ENCODE peak calls at places on chromosomes 11 and 22, in ten cellular contexts. Z, C, X, T, R, F, L, E, G and U are unnamed samples.

GRCh38 chr11:10304495-10305261 is at the start of gene ADM:
- DNase-seq in Z (peak; percentile 92), C (peak; percentile 95), X (peak; percentile 96), T (peak; percentile 91), R (peak; percentile 96), F (peak; percentile 86), L (no peak), E (peak; percentile 93), G (peak; percentile 58), U (peak; percentile 82)

GRCh38 chr22:30830907-30831306 is 136.2 kb downstream of the OSBP2 start:
- DNase-seq in Z (peak; percentile 89), C (no peak), X (peak; percentile 58), T (peak; percentile 97), R (peak; percentile 97), F (no peak), L (no peak), E (peak; percentile 99), G (no peak), U (peak; percentile 89)

GRCh38 chr11:61911701-61912529 is 5.5 kb downstream of the RAB3IL1 start:
- DNase-seq in Z (no peak), C (peak; percentile 70), X (peak; percentile 31), T (no peak), R (no peak), F (no peak), L (no peak), E (no peak), G (no peak), U (no peak)

GRCh38 chr11:65224939-65225283 is 36.9 kb upstream of the POLA2 start:
- DNase-seq in Z (peak; percentile 68), C (peak; percentile 52), X (peak; percentile 89), T (peak; percentile 79), R (peak; percentile 70), F (peak; percentile 43), L (no peak), E (peak; percentile 70), G (no peak), U (peak; percentile 13)

GRCh38 chr22:39820266-39820665 is 73.3 kb downstream of the ENTHD1 start:
- DNase-seq in Z (peak; percentile 76), C (no peak), X (no peak), T (peak; percentile 65), R (peak; percentile 74), F (no peak), L (no peak), E (peak; percentile 56), G (no peak), U (peak; percentile 76)

GRCh38 chr22:23036684-23037428 is 33.5 kb upstream of the GNAZ start:
- DNase-seq in Z (no peak), C (no peak), X (no peak), T (no peak), R (peak; percentile 79), F (no peak), L (no peak), E (peak; percentile 11), G (no peak), U (no peak)

GRCh38 chr11:114832532-114833125 is 154.3 kb downstream of the NXPE2 start:
- DNase-seq in Z (no peak), C (no peak), X (no peak), T (no peak), R (no peak), F (no peak), L (no peak), E (no peak), G (no peak), U (no peak)

GRCh38 chr22:35477911-35478582 is 62.6 kb upstream of the RASD2 start:
- DNase-seq in Z (peak; percentile 23), C (no peak), X (no peak), T (no peak), R (peak; percentile 83), F (no peak), L (no peak), E (peak; percentile 81), G (no peak), U (peak; percentile 49)

GRCh38 chr11:111001986-111002616 is 243.4 kb upstream of the POU2AF2 start:
- DNase-seq in Z (peak; percentile 59), C (no peak), X (no peak), T (peak; percentile 74), R (peak; percentile 83), F (no peak), L (no peak), E (peak; percentile 95), G (no peak), U (peak; percentile 76)

GRCh38 chr22:30866216-30866615 is 102.4 kb downstream of the MORC2 start:
- DNase-seq in Z (no peak), C (peak; percentile 17), X (no peak), T (no peak), R (no peak), F (no peak), L (no peak), E (no peak), G (no peak), U (no peak)

GRCh38 chr22:33971561-33971961 is 51.3 kb upstream of the LARGE1 start:
- DNase-seq in Z (no peak), C (no peak), X (no peak), T (peak; percentile 89), R (no peak), F (peak; percentile 10), L (no peak), E (no peak), G (no peak), U (no peak)

GRCh38 chr11:79237676-79238075 is 203.2 kb downstream of the TENM4 start:
- DNase-seq in Z (peak; percentile 70), C (no peak), X (no peak), T (no peak), R (peak; percentile 97), F (no peak), L (no peak), E (peak; percentile 94), G (no peak), U (peak; percentile 84)

GRCh38 chr11:14065153-14065552 is 102.6 kb downstream of the SPON1 start:
- DNase-seq in Z (no peak), C (no peak), X (no peak), T (no peak), R (no peak), F (no peak), L (no peak), E (no peak), G (no peak), U (no peak)

DNA sequence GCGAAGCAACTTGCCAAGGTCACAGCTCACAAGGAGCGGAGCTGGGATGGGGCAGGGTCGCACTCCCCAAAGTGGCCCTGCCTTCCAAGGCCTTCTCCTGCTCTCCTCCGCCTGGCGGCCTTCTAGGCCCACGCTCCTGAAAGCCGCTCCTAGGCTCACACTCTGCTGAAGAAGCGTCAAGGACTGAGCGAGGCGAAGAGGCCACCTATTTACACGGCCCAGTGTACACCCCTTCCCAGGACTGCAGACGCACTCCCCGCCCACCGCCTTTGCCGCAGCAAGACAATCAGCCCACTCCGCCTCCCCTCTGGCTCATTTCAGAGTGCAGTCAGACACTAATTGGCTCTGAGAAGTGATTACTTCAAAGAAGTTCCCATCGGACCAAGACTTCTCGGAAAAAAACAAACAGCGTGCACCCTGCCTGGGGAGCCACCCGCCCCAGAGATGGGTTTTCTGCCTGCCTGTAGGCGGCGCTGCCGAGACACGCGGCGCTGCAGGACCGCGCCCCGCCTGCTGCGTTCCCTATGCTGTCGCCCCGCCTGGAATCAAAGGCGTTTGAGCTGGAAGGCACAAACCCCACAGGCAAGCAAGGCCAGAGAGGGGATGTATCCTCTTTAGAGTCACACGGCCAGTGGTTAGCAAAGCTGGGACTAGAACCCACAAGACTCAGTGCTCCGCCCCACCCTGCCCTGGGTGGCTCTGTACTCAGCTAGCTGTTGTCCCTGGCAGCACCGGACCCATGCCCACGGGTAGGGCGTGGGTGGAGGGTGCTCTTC is 414.8 kb downstream of the BUD13 start:
- DNase-seq in Z (no peak), C (peak; percentile 82), X (peak; percentile 94), T (no peak), R (no peak), F (peak; percentile 93), L (no peak), E (no peak), G (peak; percentile 22), U (no peak)
- TF ChIP-seq CTCF in Z (peak; percentile 26), C (peak; percentile 53), X (peak; percentile 99), T (peak; percentile 37), R (no peak), F (peak; percentile 95), L (no peak), E (peak; percentile 5), G (peak; percentile 58), U (peak; percentile 19)

GRCh38 chr11:85661972-85662664 is 2.8 kb downstream of the CREBZF start:
- DNase-seq in Z (no peak), C (no peak), X (no peak), T (no peak), R (peak; percentile 55), F (no peak), L (no peak), E (peak; percentile 37), G (no peak), U (no peak)
- H3K4me3 ChIP-seq in Z (peak overlapping the region; percentile 97), C (peak overlapping the region; percentile 16), X (peak overlapping the region; percentile 97), T (peak overlapping the region; percentile 69), R (peak overlapping the region; percentile 78), F (peak overlapping the region; percentile 97), L (no peak overlapping the region), E (peak overlapping the region; percentile 93), G (peak overlapping the region; percentile 75), U (peak overlapping the region; percentile 79)

GRCh38 chr11:93783362-93783761 is 720 bp upstream of the MED17 start:
- DNase-seq in Z (no peak), C (no peak), X (no peak), T (no peak), R (no peak), F (no peak), L (no peak), E (no peak), G (no peak), U (no peak)

GRCh38 chr11:93784152-93784934 is at the start of gene MED17:
- DNase-seq in Z (peak; percentile 91), C (peak; percentile 95), X (peak; percentile 97), T (peak; percentile 91), R (peak; percentile 89), F (peak; percentile 97), L (peak; percentile 82), E (peak; percentile 90), G (peak; percentile 93), U (peak; percentile 88)

GRCh38 chr11:93784935-93785360 is 866 bp downstream of the MED17 start:
- DNase-seq in Z (no peak), C (no peak), X (no peak), T (no peak), R (no peak), F (peak; percentile 23), L (peak; percentile 2), E (peak; percentile 10), G (peak; percentile 46), U (no peak)

DNA sequence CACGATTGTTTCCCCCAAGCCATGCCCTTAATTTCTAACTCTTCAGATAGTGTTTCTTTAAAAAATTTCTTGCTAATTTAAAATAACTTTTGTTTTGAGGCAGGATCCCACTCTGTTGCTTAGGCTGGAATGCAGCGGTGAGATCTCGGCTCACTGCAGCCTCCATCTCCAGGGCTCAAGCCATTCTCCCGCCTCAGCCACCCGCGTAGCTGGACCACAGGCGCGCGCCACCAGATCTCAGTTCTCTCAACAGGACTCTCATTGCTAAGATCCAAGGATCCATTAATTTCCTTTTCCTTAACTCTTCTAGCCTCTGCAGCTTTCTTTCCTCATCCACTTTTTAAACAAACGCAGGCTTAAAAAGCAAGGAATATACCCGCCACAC is 323 bp upstream of the MED17 start:
- DNase-seq in Z (no peak), C (no peak), X (no peak), T (no peak), R (no peak), F (no peak), L (no peak), E (no peak), G (no peak), U (no peak)
- TF ChIP-seq CTCF in Z (no peak), C (no peak), X (no peak), T (no peak), R (no peak), F (no peak), L (no peak), E (no peak), G (no peak), U (no peak)

GRCh38 chr11:126112547-126112946 is 49.9 kb upstream of the CDON start:
- DNase-seq in Z (peak; percentile 48), C (no peak), X (peak; percentile 49), T (no peak), R (peak; percentile 95), F (no peak), L (no peak), E (peak; percentile 88), G (no peak), U (no peak)
- H3K4me3 ChIP-seq in Z (no peak overlapping the region), C (no peak overlapping the region), X (no peak overlapping the region), T (no peak overlapping the region), R (no peak overlapping the region), F (no peak overlapping the region), L (no peak overlapping the region), E (no peak overlapping the region), G (no peak overlapping the region), U (no peak overlapping the region)